ENCODE peak calls at places on chromosomes 6 and 20, in seven cellular contexts. Q, N, E, I, R, Z and S are unnamed samples.
A peak's percentile ranks its signal among the peaks of the same experiment; 100 is the strongest.

GRCh38 chr6:132768051-132768517 is 10.4 kb upstream of the VNN2 start:
- DNase-seq in Q (peak; percentile 59), N (peak; percentile 69), E (peak; percentile 40), I (peak; percentile 31), R (peak; percentile 3), Z (peak; percentile 83), S (peak; percentile 15)

GRCh38 chr20:44017905-44018683 is 103.4 kb downstream of the TOX2 start:
- DNase-seq in Q (no peak), N (peak; percentile 97), E (peak; percentile 85), I (no peak), R (peak; percentile 61), Z (no peak), S (peak; percentile 77)

GRCh38 chr6:41193884-41194283 is 7.1 kb downstream of the TREML2 start:
- DNase-seq in Q (no peak), N (no peak), E (no peak), I (no peak), R (no peak), Z (no peak), S (no peak)

GRCh38 chr6:82686719-82687118 is 323.1 kb downstream of the TPBG start:
- DNase-seq in Q (no peak), N (no peak), E (no peak), I (no peak), R (no peak), Z (no peak), S (no peak)

GRCh38 chr6:27684264-27685211 is 211.6 kb upstream of the ZNF184 start:
- DNase-seq in Q (peak; percentile 28), N (peak; percentile 95), E (peak; percentile 94), I (peak; percentile 70), R (peak; percentile 64), Z (peak; percentile 85), S (peak; percentile 80)

GRCh38 chr6:152594726-152595125 is 42.4 kb downstream of the SYNE1 start:
- DNase-seq in Q (no peak), N (no peak), E (no peak), I (no peak), R (no peak), Z (no peak), S (peak; percentile 3)

GRCh38 chr6:116405147-116405546 is 34.4 kb downstream of the DSE start:
- DNase-seq in Q (peak; percentile 89), N (no peak), E (no peak), I (no peak), R (peak; percentile 34), Z (no peak), S (no peak)

GRCh38 chr20:11118802-11119380 is 445.1 kb upstream of the JAG1 start:
- DNase-seq in Q (no peak), N (peak; percentile 63), E (no peak), I (no peak), R (no peak), Z (no peak), S (no peak)

GRCh38 chr20:9061434-9061833 is 7.5 kb upstream of the PLCB4 start:
- DNase-seq in Q (no peak), N (no peak), E (no peak), I (no peak), R (no peak), Z (no peak), S (no peak)

GRCh38 chr20:3580412-3580811 is 82.8 kb downstream of the GFRA4 start:
- DNase-seq in Q (no peak), N (no peak), E (no peak), I (no peak), R (no peak), Z (peak; percentile 29), S (no peak)
- TF ChIP-seq CTCF in Q (no peak), N (no peak), E (no peak), I (peak; percentile 36), R (no peak), Z (peak; percentile 52), S (no peak)

GRCh38 chr6:133978896-133979240 is 25.8 kb downstream of the TBPL1 start:
- DNase-seq in Q (no peak), N (peak; percentile 34), E (no peak), I (no peak), R (no peak), Z (no peak), S (no peak)
- H3K79me2 ChIP-seq in Q (peaks cover 67% of the 10 kb centered on the region), N (peaks cover 49% of the 10 kb centered on the region), E (peaks cover 58% of the 10 kb centered on the region), I (peaks cover 58% of the 10 kb centered on the region), R (peaks cover 24% of the 10 kb centered on the region), Z (peaks cover 1% of the 10 kb centered on the region), S (peaks cover 48% of the 10 kb centered on the region)

DNA sequence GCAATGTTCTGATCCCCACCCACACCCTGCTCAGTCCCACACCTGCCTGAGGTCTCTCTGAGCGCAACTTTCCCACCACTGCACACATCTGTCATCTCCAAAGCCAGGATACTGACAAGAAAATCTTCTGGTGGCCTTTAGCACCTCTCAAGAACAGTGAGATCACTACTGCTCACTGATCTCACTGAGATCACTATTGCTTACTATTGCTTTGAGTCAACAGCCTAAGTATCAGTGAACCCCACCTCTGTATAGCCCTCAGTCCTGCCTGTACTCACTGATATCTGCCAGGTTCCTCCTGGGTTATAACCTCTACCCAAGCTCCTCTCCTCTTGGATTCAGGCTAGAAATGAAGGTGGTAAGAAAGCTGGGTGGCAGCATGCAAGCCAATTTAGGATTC is 6.3 kb downstream of the TNFRSF21 start:
- DNase-seq in Q (no peak), N (no peak), E (no peak), I (no peak), R (no peak), Z (no peak), S (no peak)
- TF ChIP-seq CTCF in Q (no peak), N (no peak), E (no peak), I (no peak), R (no peak), Z (no peak), S (no peak)

DNA sequence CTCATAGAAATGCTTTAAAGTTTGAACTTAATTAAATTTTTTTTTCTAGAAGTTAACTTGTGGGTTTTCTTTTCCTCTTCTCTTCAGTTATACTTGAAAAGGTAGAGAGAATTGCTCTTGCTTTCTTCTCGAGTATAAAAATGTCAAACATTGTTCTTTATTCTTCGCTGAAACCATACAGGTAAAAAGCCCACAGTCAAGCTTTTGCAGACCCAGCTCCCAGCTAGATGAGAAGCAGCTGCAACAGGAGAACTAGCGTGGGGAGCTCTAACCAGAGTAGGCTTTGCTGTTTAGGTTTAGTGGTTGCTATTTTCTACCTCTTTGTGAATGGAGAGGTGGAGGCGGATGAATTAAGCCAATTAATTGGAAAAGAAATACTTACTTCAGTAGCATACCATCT is 102.7 kb downstream of the JARID2 start:
- DNase-seq in Q (no peak), N (no peak), E (no peak), I (no peak), R (no peak), Z (no peak), S (no peak)
- H3K79me2 ChIP-seq in Q (peaks cover 11% of the 10 kb centered on the region), N (peaks cover 92% of the 10 kb centered on the region), E (peaks cover 87% of the 10 kb centered on the region), I (peaks cover 100% of the 10 kb centered on the region), R (peaks cover 19% of the 10 kb centered on the region), Z (peaks cover 88% of the 10 kb centered on the region), S (peaks cover 94% of the 10 kb centered on the region)

GRCh38 chr6:71444222-71444621 is 155.6 kb downstream of the OGFRL1 start:
- DNase-seq in Q (no peak), N (peak; percentile 40), E (no peak), I (no peak), R (no peak), Z (no peak), S (no peak)
- TF ChIP-seq CTCF in Q (no peak), N (peak; percentile 49), E (no peak), I (no peak), R (peak; percentile 35), Z (no peak), S (no peak)

GRCh38 chr6:137811121-137811911 is 55.7 kb upstream of the TNFAIP3 start:
- DNase-seq in Q (peak; percentile 59), N (peak; percentile 80), E (peak; percentile 55), I (no peak), R (no peak), Z (no peak), S (peak; percentile 56)

GRCh38 chr6:137808191-137808590 is 58.9 kb upstream of the TNFAIP3 start:
- DNase-seq in Q (no peak), N (peak; percentile 91), E (no peak), I (no peak), R (no peak), Z (no peak), S (no peak)

GRCh38 chr6:137811912-137812553 is 55.0 kb upstream of the TNFAIP3 start:
- DNase-seq in Q (no peak), N (no peak), E (no peak), I (no peak), R (no peak), Z (no peak), S (no peak)

GRCh38 chr6:137808836-137809315 is 58.2 kb upstream of the TNFAIP3 start:
- DNase-seq in Q (no peak), N (peak; percentile 19), E (no peak), I (no peak), R (no peak), Z (no peak), S (no peak)

DNA sequence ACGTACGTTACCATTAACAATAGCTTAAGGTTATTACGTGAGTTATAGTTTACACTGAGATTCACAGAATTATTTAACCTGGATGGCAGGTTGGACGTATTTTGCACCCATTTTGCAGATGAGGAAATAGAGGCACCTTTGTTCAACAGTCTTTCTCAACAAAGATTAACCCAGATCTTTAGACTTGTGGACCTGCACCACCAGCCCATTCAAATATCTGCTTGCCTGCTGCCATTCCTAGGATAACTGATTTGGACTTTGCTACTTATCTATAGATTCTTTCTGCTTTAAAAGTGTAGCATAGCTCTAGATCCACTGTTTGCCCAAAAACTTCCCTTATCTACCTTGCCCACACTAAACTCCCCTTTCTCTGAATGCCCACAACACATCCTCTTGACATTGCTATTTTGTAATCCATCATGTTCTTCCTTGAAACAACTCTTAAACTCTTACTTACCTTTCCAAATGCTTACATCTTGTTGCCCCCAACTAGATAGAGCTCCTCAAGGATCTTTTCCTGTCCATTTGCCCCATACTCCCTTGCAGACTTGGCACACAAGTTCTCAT is 56.4 kb upstream of the TNFAIP3 start:
- DNase-seq in Q (no peak), N (no peak), E (no peak), I (no peak), R (no peak), Z (no peak), S (no peak)
- H3K79me2 ChIP-seq in Q (no peaks in the 10 kb centered on the region), N (no peaks in the 10 kb centered on the region), E (no peaks in the 10 kb centered on the region), I (no peaks in the 10 kb centered on the region), R (no peaks in the 10 kb centered on the region), Z (no peaks in the 10 kb centered on the region), S (no peaks in the 10 kb centered on the region)

DNA sequence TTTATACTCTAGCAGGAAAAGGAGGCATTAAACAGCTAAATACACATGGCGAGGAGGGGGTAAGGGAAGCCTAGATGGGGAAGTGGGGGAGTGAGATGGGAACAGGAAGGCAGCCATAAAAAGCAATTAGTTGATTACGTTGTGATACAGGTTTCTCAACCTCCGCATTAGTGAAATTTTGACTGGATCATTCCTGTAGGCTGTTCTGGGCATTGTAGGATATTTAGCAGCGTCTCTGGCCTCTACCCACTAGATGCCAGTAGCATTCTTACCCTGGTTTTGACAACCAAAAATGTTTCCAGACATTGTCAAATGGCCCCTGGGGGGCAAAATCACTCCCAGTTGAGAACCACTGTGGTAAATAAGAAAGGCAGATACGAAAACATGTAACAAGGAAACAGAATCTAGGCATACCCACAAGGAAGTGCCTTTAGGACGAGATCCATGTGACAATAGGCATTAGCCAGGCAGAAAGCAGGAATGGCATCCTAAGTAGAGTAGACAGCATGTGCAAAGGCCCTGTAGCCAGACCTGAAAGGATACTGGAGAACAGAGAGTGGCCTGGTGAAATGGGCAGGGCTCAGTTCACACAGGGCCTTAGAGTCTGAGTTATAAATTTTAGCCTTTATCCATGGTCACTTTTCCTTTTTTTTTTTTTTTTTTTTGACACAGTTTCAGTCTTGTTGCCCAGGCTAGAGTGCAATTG is 25.8 kb upstream of the PTPN1 start:
- DNase-seq in Q (no peak), N (no peak), E (no peak), I (no peak), R (no peak), Z (no peak), S (no peak)
- TF ChIP-seq CTCF in Q (no peak), N (peak; percentile 34), E (no peak), I (no peak), R (no peak), Z (no peak), S (no peak)